ENCODE peak calls at places on chromosomes 7 and 10, in six cellular contexts. One of them, this sample, is unnamed.

GRCh38 chr10:70135046-70135445 is 2.4 kb upstream of the AIFM2 start:
- DNase-seq in uterus: no peak
- DNase-seq in adrenal gland: no peak
- DNase-seq in fibroblast of villous mesenchyme: no peak
- DNase-seq in PC-9: no peak
- DNase-seq in stomach: peak; percentile 11
- DNase-seq in this sample: no peak

GRCh38 chr10:114347791-114348190 is 56.5 kb downstream of the AFAP1L2 start:
- DNase-seq in uterus: no peak
- DNase-seq in adrenal gland: no peak
- DNase-seq in fibroblast of villous mesenchyme: no peak
- DNase-seq in PC-9: no peak
- DNase-seq in stomach: no peak
- DNase-seq in this sample: no peak

GRCh38 chr10:47277352-47278151 is 22.4 kb upstream of the GDF10 start:
- DNase-seq in uterus: no peak
- DNase-seq in adrenal gland: no peak
- DNase-seq in fibroblast of villous mesenchyme: no peak
- DNase-seq in PC-9: no peak
- DNase-seq in stomach: no peak
- DNase-seq in this sample: no peak

GRCh38 chr7:67484244-67484751 is 487.7 kb downstream of the TYW1 start:
- DNase-seq in uterus: peak; percentile 32
- DNase-seq in adrenal gland: peak; percentile 68
- DNase-seq in fibroblast of villous mesenchyme: peak; percentile 55
- DNase-seq in PC-9: peak; percentile 55
- DNase-seq in stomach: peak; percentile 45
- DNase-seq in this sample: no peak

GRCh38 chr7:151615058-151615457 is 95.4 kb upstream of the RHEB start:
- DNase-seq in uterus: no peak
- DNase-seq in adrenal gland: no peak
- DNase-seq in fibroblast of villous mesenchyme: no peak
- DNase-seq in PC-9: no peak
- DNase-seq in stomach: no peak
- DNase-seq in this sample: no peak

GRCh38 chr7:127252736-127253288 is at the start of gene GRM8:
- DNase-seq in uterus: peak; percentile 46
- DNase-seq in adrenal gland: peak; percentile 40
- DNase-seq in fibroblast of villous mesenchyme: peak; percentile 11
- DNase-seq in PC-9: no peak
- DNase-seq in stomach: peak; percentile 39
- DNase-seq in this sample: no peak

GRCh38 chr7:22718911-22719420 is 8.0 kb upstream of the IL6 start:
- DNase-seq in uterus: no peak
- DNase-seq in adrenal gland: no peak
- DNase-seq in fibroblast of villous mesenchyme: no peak
- DNase-seq in PC-9: peak; percentile 4
- DNase-seq in stomach: no peak
- DNase-seq in this sample: no peak

GRCh38 chr7:33091111-33091531 is 18.1 kb downstream of the RP9 start:
- DNase-seq in uterus: no peak
- DNase-seq in adrenal gland: no peak
- DNase-seq in fibroblast of villous mesenchyme: no peak
- DNase-seq in PC-9: peak; percentile 68
- DNase-seq in stomach: no peak
- DNase-seq in this sample: peak; percentile 32

GRCh38 chr10:60497364-60497763 is 107.7 kb upstream of the ANK3 start:
- DNase-seq in uterus: no peak
- DNase-seq in adrenal gland: no peak
- DNase-seq in fibroblast of villous mesenchyme: no peak
- DNase-seq in PC-9: peak; percentile 28
- DNase-seq in stomach: no peak
- DNase-seq in this sample: no peak

GRCh38 chr7:32206987-32207386 is 136.8 kb upstream of the PDE1C start:
- DNase-seq in uterus: no peak
- DNase-seq in adrenal gland: no peak
- DNase-seq in fibroblast of villous mesenchyme: no peak
- DNase-seq in PC-9: no peak
- DNase-seq in stomach: no peak
- DNase-seq in this sample: no peak

GRCh38 chr10:71771821-71772617 is 1.3 kb downstream of the VSIR start:
- DNase-seq in uterus: peak; percentile 92
- DNase-seq in adrenal gland: peak; percentile 77
- DNase-seq in fibroblast of villous mesenchyme: peak; percentile 79
- DNase-seq in PC-9: peak; percentile 76
- DNase-seq in stomach: peak; percentile 54
- DNase-seq in this sample: peak; percentile 39

GRCh38 chr10:73218466-73219191 is 28.4 kb downstream of the DNAJC9 start:
- DNase-seq in uterus: no peak
- DNase-seq in adrenal gland: no peak
- DNase-seq in fibroblast of villous mesenchyme: peak; percentile 45
- DNase-seq in PC-9: no peak
- DNase-seq in stomach: no peak
- DNase-seq in this sample: no peak

GRCh38 chr10:52400564-52400963 is 86.5 kb downstream of the DKK1 start:
- DNase-seq in uterus: no peak
- DNase-seq in adrenal gland: no peak
- DNase-seq in fibroblast of villous mesenchyme: peak; percentile 14
- DNase-seq in PC-9: no peak
- DNase-seq in stomach: no peak
- DNase-seq in this sample: no peak

GRCh38 chr7:92834661-92835139 is 1.7 kb downstream of the CDK6 start:
- DNase-seq in uterus: no peak
- DNase-seq in adrenal gland: peak; percentile 32
- DNase-seq in fibroblast of villous mesenchyme: no peak
- DNase-seq in PC-9: no peak
- DNase-seq in stomach: peak; percentile 41
- DNase-seq in this sample: no peak

GRCh38 chr7:115352375-115352774 is 430.5 kb downstream of the MDFIC start:
- DNase-seq in uterus: no peak
- DNase-seq in adrenal gland: no peak
- DNase-seq in fibroblast of villous mesenchyme: peak; percentile 71
- DNase-seq in PC-9: no peak
- DNase-seq in stomach: no peak
- DNase-seq in this sample: peak; percentile 83

GRCh38 chr7:112400141-112400540 is 50.1 kb upstream of the IFRD1 start:
- DNase-seq in uterus: no peak
- DNase-seq in adrenal gland: no peak
- DNase-seq in fibroblast of villous mesenchyme: peak; percentile 64
- DNase-seq in PC-9: no peak
- DNase-seq in stomach: no peak
- DNase-seq in this sample: no peak

GRCh38 chr7:111832159-111832558 is 269.9 kb upstream of the IMMP2L start:
- DNase-seq in uterus: no peak
- DNase-seq in adrenal gland: no peak
- DNase-seq in fibroblast of villous mesenchyme: no peak
- DNase-seq in PC-9: no peak
- DNase-seq in stomach: no peak
- DNase-seq in this sample: no peak

GRCh38 chr7:16905300-16906044 is 23.7 kb upstream of the AGR3 start:
- DNase-seq in uterus: no peak
- DNase-seq in adrenal gland: no peak
- DNase-seq in fibroblast of villous mesenchyme: peak; percentile 57
- DNase-seq in PC-9: peak; percentile 71
- DNase-seq in stomach: no peak
- DNase-seq in this sample: no peak
- H3K4me3 ChIP-seq in uterus: no peak overlapping the region
- H3K4me3 ChIP-seq in adrenal gland: no peak overlapping the region
- H3K4me3 ChIP-seq in fibroblast of villous mesenchyme: no peak overlapping the region
- H3K4me3 ChIP-seq in PC-9: no peak overlapping the region
- H3K4me3 ChIP-seq in stomach: no peak overlapping the region
- H3K4me3 ChIP-seq in this sample: no peak overlapping the region

GRCh38 chr10:43402176-43402575 is 6.8 kb downstream of the HNRNPF start:
- DNase-seq in uterus: no peak
- DNase-seq in adrenal gland: no peak
- DNase-seq in fibroblast of villous mesenchyme: peak; percentile 47
- DNase-seq in PC-9: no peak
- DNase-seq in stomach: no peak
- DNase-seq in this sample: no peak
- H3K4me3 ChIP-seq in uterus: no peak overlapping the region
- H3K4me3 ChIP-seq in adrenal gland: no peak overlapping the region
- H3K4me3 ChIP-seq in fibroblast of villous mesenchyme: no peak overlapping the region
- H3K4me3 ChIP-seq in PC-9: no peak overlapping the region
- H3K4me3 ChIP-seq in stomach: no peak overlapping the region
- H3K4me3 ChIP-seq in this sample: no peak overlapping the region

GRCh38 chr7:149458235-149458634 is 2.6 kb downstream of the ZNF777 start:
- DNase-seq in uterus: no peak
- DNase-seq in adrenal gland: no peak
- DNase-seq in fibroblast of villous mesenchyme: no peak
- DNase-seq in PC-9: no peak
- DNase-seq in stomach: no peak
- DNase-seq in this sample: no peak
- H3K4me3 ChIP-seq in uterus: no peak overlapping the region
- H3K4me3 ChIP-seq in adrenal gland: no peak overlapping the region
- H3K4me3 ChIP-seq in fibroblast of villous mesenchyme: no peak overlapping the region
- H3K4me3 ChIP-seq in PC-9: no peak overlapping the region
- H3K4me3 ChIP-seq in stomach: no peak overlapping the region
- H3K4me3 ChIP-seq in this sample: no peak overlapping the region

GRCh38 chr10:62085404-62085803 is 183.2 kb downstream of the RTKN2 start:
- DNase-seq in uterus: no peak
- DNase-seq in adrenal gland: no peak
- DNase-seq in fibroblast of villous mesenchyme: no peak
- DNase-seq in PC-9: no peak
- DNase-seq in stomach: no peak
- DNase-seq in this sample: no peak

GRCh38 chr10:62082729-62083412 is 181.4 kb downstream of the ARID5B start:
- DNase-seq in uterus: no peak
- DNase-seq in adrenal gland: no peak
- DNase-seq in fibroblast of villous mesenchyme: peak; percentile 66
- DNase-seq in PC-9: peak; percentile 35
- DNase-seq in stomach: no peak
- DNase-seq in this sample: no peak

GRCh38 chr10:62084434-62084833 is 182.9 kb downstream of the ARID5B start:
- DNase-seq in uterus: no peak
- DNase-seq in adrenal gland: no peak
- DNase-seq in fibroblast of villous mesenchyme: no peak
- DNase-seq in PC-9: peak; percentile 34
- DNase-seq in stomach: no peak
- DNase-seq in this sample: no peak

GRCh38 chr10:62083413-62083794 is 181.9 kb downstream of the ARID5B start:
- DNase-seq in uterus: no peak
- DNase-seq in adrenal gland: no peak
- DNase-seq in fibroblast of villous mesenchyme: peak; percentile 54
- DNase-seq in PC-9: peak; percentile 37
- DNase-seq in stomach: no peak
- DNase-seq in this sample: no peak

DNA sequence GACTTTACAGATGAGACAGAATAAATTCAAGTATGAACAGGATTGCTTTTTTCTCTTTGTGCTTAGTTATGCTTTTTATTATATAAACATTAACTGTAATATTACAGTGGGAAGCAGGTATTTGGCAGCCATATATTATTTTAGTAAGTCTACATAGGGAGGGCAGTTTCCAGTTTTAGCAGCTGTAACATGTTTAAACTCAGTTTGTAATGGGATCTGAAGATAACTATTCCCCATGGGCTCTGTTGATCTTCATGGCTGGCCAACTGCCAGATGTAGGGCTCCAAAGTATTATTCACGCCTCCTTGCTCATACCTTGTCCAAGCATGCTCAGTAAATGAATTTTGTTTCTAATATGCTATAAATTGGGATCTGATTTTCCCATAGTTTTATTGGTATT is 182.4 kb downstream of the ARID5B start:
- DNase-seq in uterus: peak; percentile 69
- DNase-seq in adrenal gland: no peak
- DNase-seq in fibroblast of villous mesenchyme: peak; percentile 77
- DNase-seq in PC-9: peak; percentile 38
- DNase-seq in stomach: peak; percentile 71
- DNase-seq in this sample: no peak
- H3K4me3 ChIP-seq in uterus: no peak overlapping the region
- H3K4me3 ChIP-seq in adrenal gland: no peak overlapping the region
- H3K4me3 ChIP-seq in fibroblast of villous mesenchyme: no peak overlapping the region
- H3K4me3 ChIP-seq in PC-9: no peak overlapping the region
- H3K4me3 ChIP-seq in stomach: no peak overlapping the region
- H3K4me3 ChIP-seq in this sample: no peak overlapping the region

DNA sequence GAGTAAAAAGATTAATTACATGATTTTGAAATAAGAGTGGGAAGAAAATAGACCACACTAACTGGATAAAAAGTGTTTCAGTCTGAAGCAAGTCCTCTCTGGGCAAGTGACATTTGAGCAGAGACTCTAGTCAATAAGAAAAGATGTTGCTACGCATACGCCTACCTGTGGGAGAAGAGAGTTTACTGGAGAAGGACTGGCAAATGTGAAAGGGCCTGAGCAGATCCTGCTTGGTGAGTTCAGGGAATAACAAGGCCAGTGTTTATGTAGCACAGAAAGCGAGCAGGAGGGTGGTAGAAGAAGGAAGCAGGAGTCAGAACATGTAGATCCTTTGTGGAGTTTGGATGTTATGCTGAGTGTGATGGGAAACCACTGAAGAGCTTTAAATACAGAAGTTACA is 43.4 kb downstream of the RAB18 start:
- DNase-seq in uterus: no peak
- DNase-seq in adrenal gland: no peak
- DNase-seq in fibroblast of villous mesenchyme: no peak
- DNase-seq in PC-9: no peak
- DNase-seq in stomach: no peak
- DNase-seq in this sample: no peak
- H3K4me3 ChIP-seq in uterus: no peak overlapping the region
- H3K4me3 ChIP-seq in adrenal gland: no peak overlapping the region
- H3K4me3 ChIP-seq in fibroblast of villous mesenchyme: no peak overlapping the region
- H3K4me3 ChIP-seq in PC-9: no peak overlapping the region
- H3K4me3 ChIP-seq in stomach: no peak overlapping the region
- H3K4me3 ChIP-seq in this sample: no peak overlapping the region

GRCh38 chr10:45202242-45202641 is 113.2 kb downstream of the OR13A1 start:
- DNase-seq in uterus: no peak
- DNase-seq in adrenal gland: no peak
- DNase-seq in fibroblast of villous mesenchyme: no peak
- DNase-seq in PC-9: no peak
- DNase-seq in stomach: no peak
- DNase-seq in this sample: no peak

GRCh38 chr10:45197816-45198595 is 117.4 kb downstream of the OR13A1 start:
- DNase-seq in uterus: no peak
- DNase-seq in adrenal gland: no peak
- DNase-seq in fibroblast of villous mesenchyme: no peak
- DNase-seq in PC-9: no peak
- DNase-seq in stomach: no peak
- DNase-seq in this sample: no peak

GRCh38 chr10:45201271-45201670 is 114.1 kb downstream of the OR13A1 start:
- DNase-seq in uterus: no peak
- DNase-seq in adrenal gland: no peak
- DNase-seq in fibroblast of villous mesenchyme: no peak
- DNase-seq in PC-9: no peak
- DNase-seq in stomach: no peak
- DNase-seq in this sample: no peak

GRCh38 chr10:45199380-45199740 is 116.0 kb downstream of the OR13A1 start:
- DNase-seq in uterus: no peak
- DNase-seq in adrenal gland: no peak
- DNase-seq in fibroblast of villous mesenchyme: no peak
- DNase-seq in PC-9: no peak
- DNase-seq in stomach: no peak
- DNase-seq in this sample: no peak

GRCh38 chr10:45198596-45199379 is 116.6 kb downstream of the OR13A1 start:
- DNase-seq in uterus: no peak
- DNase-seq in adrenal gland: no peak
- DNase-seq in fibroblast of villous mesenchyme: no peak
- DNase-seq in PC-9: no peak
- DNase-seq in stomach: no peak
- DNase-seq in this sample: no peak
- H3K4me3 ChIP-seq in uterus: no peak overlapping the region
- H3K4me3 ChIP-seq in adrenal gland: no peak overlapping the region
- H3K4me3 ChIP-seq in fibroblast of villous mesenchyme: no peak overlapping the region
- H3K4me3 ChIP-seq in PC-9: no peak overlapping the region
- H3K4me3 ChIP-seq in stomach: no peak overlapping the region
- H3K4me3 ChIP-seq in this sample: no peak overlapping the region

This sample was measured in BJ.